ENCODE peak calls at places on chromosome X, in four cellular contexts. A is lower leg skin, B is spleen, V is heart left ventricle. M is an unnamed sample.

GRCh38 chrX:114584434-114584943 is 603 bp downstream of the HTR2C start:
- DNase-seq in A (no peak), B (peak; percentile 69), V (no peak), M (no peak)

GRCh38 chrX:9789555-9789954 is 3.3 kb downstream of the SHROOM2 start:
- DNase-seq in A (no peak), B (peak; percentile 23), V (no peak), M (no peak)

GRCh38 chrX:13428055-13428786 is 108.4 kb upstream of the ATXN3L start:
- DNase-seq in A (no peak), B (peak; percentile 68), V (no peak), M (no peak)

GRCh38 chrX:10395179-10395578 is 225.2 kb downstream of the MID1 start:
- DNase-seq in A (no peak), B (no peak), V (no peak), M (no peak)

GRCh38 chrX:141468940-141469339 is 115.6 kb downstream of the SPANXA1 start:
- DNase-seq in A (no peak), B (no peak), V (no peak), M (no peak)

GRCh38 chrX:17621566-17622270 is 115.6 kb upstream of the SCML1 start:
- DNase-seq in A (no peak), B (no peak), V (no peak), M (no peak)

GRCh38 chrX:86133761-86134160 is 14.5 kb upstream of the DACH2 start:
- DNase-seq in A (no peak), B (no peak), V (no peak), M (no peak)

GRCh38 chrX:132634521-132634920 is 145.7 kb upstream of the MBNL3 start:
- DNase-seq in A (no peak), B (no peak), V (no peak), M (no peak)

GRCh38 chrX:19670854-19671620 is 155.7 kb upstream of the MAP3K15 start:
- DNase-seq in A (peak; percentile 15), B (no peak), V (peak; percentile 42), M (no peak)

GRCh38 chrX:95290455-95290854 is 1394.2 kb upstream of the DIAPH2 start:
- DNase-seq in A (no peak), B (no peak), V (no peak), M (no peak)

GRCh38 chrX:23554304-23554703 is 113.0 kb upstream of the PRDX4 start:
- DNase-seq in A (no peak), B (no peak), V (no peak), M (no peak)

GRCh38 chrX:30642642-30643041 is 10.6 kb upstream of the GK start:
- DNase-seq in A (no peak), B (no peak), V (no peak), M (no peak)

GRCh38 chrX:102517331-102517730 is 792 bp upstream of the TMSB15A start:
- DNase-seq in A (no peak), B (no peak), V (no peak), M (no peak)
- TF ChIP-seq CTCF in A (no peak), B (no peak), V (no peak), M (no peak)

DNA sequence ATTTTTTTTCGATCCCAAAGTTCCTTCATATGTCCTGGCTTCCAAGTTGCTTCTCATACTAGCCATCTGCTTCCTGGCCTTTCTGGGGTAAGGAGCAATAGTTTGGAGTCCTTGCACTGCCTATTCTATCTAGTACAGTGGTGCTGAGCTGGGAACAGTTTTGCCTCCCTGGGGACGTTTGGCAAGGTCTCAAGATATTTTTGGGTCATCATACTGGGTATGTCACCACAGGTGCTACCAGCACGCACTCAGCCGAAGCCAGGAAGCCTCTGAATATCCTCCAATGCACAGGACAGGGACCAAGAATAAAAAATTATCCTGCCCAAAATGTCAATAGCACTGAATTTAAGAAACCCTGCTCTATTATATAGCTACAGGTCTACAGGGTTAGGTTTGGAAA is 35.4 kb upstream of the TMSB15B start:
- DNase-seq in A (no peak), B (no peak), V (no peak), M (no peak)
- TF ChIP-seq CTCF in A (no peak), B (no peak), V (no peak), M (no peak)

DNA sequence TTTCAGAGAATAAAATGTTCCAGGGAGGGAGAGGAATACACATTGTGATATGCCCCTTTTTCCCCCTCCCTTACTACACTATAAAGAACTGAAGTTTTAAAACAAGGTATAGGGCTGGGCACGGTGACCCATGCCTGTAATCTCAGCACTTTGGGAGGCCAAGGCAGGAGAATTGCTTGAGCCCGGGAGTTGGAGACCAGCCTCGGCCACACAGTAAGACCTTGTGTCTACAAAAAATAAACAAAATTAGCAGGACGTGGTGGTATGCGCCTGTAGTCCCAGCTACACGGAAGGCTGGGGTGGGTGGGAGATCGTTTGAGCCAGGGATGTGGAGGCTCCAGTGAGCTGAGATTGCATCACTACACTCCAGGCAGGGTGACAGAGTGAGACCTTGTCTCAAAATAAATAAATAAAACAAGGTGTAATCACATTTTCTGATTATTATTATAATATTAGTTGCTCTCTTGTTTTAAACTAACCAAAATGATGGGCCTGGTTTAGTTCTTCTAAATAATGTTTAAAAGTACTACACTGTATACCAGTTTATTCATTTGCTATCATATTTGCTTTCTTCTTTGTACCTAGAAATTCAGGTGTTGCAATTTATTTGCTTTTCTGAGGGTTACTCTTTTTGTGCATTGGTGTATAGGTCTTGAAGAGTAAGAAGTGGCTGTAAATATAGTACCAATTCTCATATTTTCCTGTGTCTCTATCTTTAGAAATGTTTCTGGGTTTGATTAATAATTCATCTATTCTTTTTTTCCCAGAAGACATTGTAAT is 8.8 kb downstream of the TBC1D8B start:
- DNase-seq in A (no peak), B (no peak), V (no peak), M (no peak)
- TF ChIP-seq CTCF in A (no peak), B (no peak), V (no peak), M (no peak)

GRCh38 chrX:80578518-80579105 is 158.4 kb downstream of the TENT5D start:
- DNase-seq in A (no peak), B (no peak), V (no peak), M (no peak)
- TF ChIP-seq CTCF in A (no peak), B (no peak), V (peak; percentile 20), M (no peak)

GRCh38 chrX:154460326-154460725 is 2.2 kb downstream of the PLXNA3 start:
- DNase-seq in A (no peak), B (no peak), V (no peak), M (no peak)
- TF ChIP-seq CTCF in A (no peak), B (no peak), V (no peak), M (no peak)

GRCh38 chrX:135000516-135000915 is 9.7 kb downstream of the SMIM10 start:
- DNase-seq in A (no peak), B (no peak), V (no peak), M (no peak)

GRCh38 chrX:134998246-134998645 is 7.5 kb downstream of the SMIM10 start:
- DNase-seq in A (no peak), B (no peak), V (no peak), M (no peak)

GRCh38 chrX:135003876-135004623 is 13.3 kb downstream of the SMIM10 start:
- DNase-seq in A (peak; percentile 86), B (peak; percentile 94), V (peak; percentile 93), M (peak; percentile 89)

DNA sequence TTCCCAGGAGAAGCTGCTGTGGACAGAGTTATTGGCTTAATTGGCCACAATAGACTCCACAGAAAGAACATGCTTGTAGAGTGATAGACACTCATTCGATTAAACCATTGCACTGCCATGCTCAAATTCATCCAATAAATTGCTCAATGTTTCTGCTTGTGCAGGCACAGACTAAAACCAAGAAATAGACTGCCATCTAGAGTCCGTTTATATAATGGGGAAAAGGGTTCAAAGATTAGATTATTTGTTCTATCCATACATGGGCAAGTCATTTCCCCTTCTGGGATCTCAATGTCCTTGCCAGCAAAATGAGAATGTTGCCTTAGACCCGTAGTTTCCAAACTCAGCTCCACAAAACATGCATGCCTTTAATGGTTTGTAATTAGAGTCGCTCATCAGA is 8.7 kb downstream of the SMIM10 start:
- DNase-seq in A (no peak), B (no peak), V (no peak), M (no peak)
- TF ChIP-seq CTCF in A (no peak), B (no peak), V (peak; percentile 55), M (no peak)

DNA sequence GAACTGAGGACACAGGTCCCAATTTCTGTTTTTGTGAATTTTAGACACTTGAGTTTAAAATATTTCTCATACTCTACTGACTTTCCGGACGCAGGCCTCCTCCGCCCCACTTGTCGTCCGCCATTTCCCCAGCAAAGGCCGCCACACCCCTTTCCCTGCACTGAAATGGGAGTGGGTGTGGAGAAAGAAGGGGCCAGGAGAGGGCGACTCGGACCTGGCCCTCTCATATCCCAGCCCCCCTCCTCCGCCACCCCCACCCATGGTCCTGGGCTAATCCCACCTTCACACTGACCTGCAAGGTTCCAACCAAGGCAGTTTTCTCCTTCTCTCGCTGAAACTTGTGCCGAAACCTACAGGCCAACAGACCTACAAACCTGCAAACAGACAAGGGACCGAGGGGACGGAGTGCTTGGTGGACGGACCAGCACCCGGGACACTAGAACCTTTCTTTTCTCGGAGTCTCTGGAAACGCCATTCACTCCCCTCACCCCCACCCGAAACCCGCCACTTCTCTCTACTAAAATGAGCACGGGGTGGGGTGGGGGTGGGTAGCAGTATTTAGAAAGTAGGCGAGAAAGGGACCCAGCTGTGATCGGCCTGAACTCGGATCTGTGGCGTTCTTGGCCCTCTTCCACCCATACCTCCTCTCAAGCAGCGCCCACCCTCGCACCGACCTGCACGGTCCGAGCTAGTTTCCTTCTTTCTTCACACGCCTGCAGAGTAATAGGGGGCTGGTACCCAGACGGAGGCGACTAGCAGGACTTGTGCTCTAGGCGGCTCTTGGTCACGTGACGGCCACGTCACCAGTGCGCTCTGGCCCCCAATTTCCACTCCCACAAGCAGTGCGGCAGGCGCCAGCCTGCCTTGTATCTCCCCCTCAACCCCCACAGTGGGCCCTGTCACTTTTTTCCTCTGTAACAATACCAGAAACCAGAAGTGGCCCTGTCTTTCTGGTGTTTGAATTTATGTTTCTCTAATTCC is at the start of gene ARMCX6:
- DNase-seq in A (peak; percentile 66), B (peak; percentile 93), V (peak; percentile 87), M (peak; percentile 70)
- TF ChIP-seq CTCF in A (no peak), B (peak; percentile 6), V (peak; percentile 45), M (no peak)

DNA sequence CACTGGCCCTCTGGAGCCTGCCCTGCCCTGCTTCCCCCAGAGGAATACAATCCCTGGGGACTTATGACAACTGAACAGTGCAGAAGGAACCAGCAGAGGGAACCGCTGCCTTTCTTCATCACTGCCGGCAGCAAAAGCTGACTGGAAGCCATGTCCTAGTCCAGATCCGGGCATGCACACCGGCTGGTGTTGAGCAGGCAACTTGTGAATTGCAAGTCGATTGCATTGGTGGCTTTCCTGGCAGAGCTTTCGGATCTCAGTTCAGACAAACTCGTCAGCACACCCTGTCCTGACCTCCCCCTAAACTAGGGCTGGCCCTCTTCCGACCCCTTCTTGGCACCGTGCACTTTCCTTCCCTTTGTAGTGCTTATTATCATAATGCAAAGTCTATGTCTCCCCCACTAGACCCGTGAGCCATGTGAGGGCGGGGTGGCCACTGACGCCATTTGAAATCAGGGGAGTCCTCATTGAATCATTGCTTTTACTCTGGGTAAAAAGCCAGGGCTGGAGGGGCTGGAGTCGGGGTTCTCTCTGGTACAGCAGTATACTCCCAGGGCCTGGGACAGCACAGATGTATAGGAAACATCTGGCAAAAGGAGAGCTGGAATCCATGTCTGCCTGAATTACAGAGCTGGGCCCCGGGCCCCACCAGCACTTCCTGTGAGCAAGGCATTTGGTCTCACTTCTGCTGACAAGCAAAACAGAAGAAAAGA is 1.8 kb downstream of the ARHGAP4 start:
- DNase-seq in A (no peak), B (peak; percentile 88), V (peak; percentile 61), M (no peak)
- TF ChIP-seq CTCF in A (no peak), B (peak; percentile 28), V (peak; percentile 11), M (no peak)

GRCh38 chrX:149504226-149504914 is 736 bp downstream of the IDS start:
- DNase-seq in A (no peak), B (peak; percentile 88), V (no peak), M (peak; percentile 60)
- TF ChIP-seq CTCF in A (no peak), B (peak; percentile 13), V (peak; percentile 15), M (peak; percentile 41)

M was measured in natural killer cell.